ENCODE peak calls at places on chromosomes 12 and 14, in four cellular contexts. A is endothelial cell of umbilical vein, F is RCC 7860, K is ovary. Z is an unnamed sample.

GRCh38 chr14:94601961-94602391 is 10.2 kb upstream of the SERPINA3 start:
- DNase-seq in K (peak), F (peak), A (peak), Z (no peak)

GRCh38 chr12:104138747-104139186 is 757 bp upstream of the NFYB start:
- DNase-seq in F (no peak), A (no peak), K (no peak), Z (no peak)

GRCh38 chr14:62213516-62213915 is 451.3 kb downstream of the SNAPC1 start:
- DNase-seq in A (peak), F (no peak), K (no peak), Z (no peak)

GRCh38 chr12:108839890-108840230 is 17.5 kb downstream of the SSH1 start:
- DNase-seq in F (no peak), A (no peak), K (no peak), Z (no peak)

GRCh38 chr14:92641306-92641705 is 107.1 kb downstream of the LGMN start:
- DNase-seq in F (no peak), K (no peak), A (no peak), Z (no peak)

GRCh38 chr12:101501410-101502045 is 26.4 kb downstream of the SPIC start:
- DNase-seq in A (no peak), F (no peak), K (no peak), Z (no peak)

GRCh38 chr14:64337901-64338615 is 43.9 kb upstream of the ESR2 start:
- DNase-seq in A (peak), F (peak), K (no peak), Z (peak)

GRCh38 chr12:124457287-124458219 is 109.9 kb downstream of the NCOR2 start:
- DNase-seq in A (no peak), K (peak), F (no peak), Z (no peak)

GRCh38 chr12:65594373-65594772 is 229.9 kb upstream of the HMGA2 start:
- DNase-seq in K (no peak), A (no peak), F (no peak), Z (no peak)

GRCh38 chr14:59301354-59301753 is 112.9 kb downstream of the DAAM1 start:
- DNase-seq in F (no peak), A (peak), K (no peak), Z (no peak)

GRCh38 chr12:76879710-76880025 is 849 bp upstream of the CSRP2 start:
- DNase-seq in A (no peak), F (no peak), K (no peak), Z (no peak)

GRCh38 chr12:39878753-39879152 is 227.1 kb downstream of the SLC2A13 start:
- DNase-seq in F (no peak), A (no peak), K (no peak), Z (no peak)

GRCh38 chr12:47868041-47868440 is 36.8 kb downstream of the VDR start:
- DNase-seq in K (no peak), F (no peak), A (peak), Z (no peak)

GRCh38 chr12:42130670-42131402 is 13.8 kb downstream of the GXYLT1 start:
- DNase-seq in F (peak), A (peak), K (no peak), Z (no peak)

GRCh38 chr12:116818341-116818856 is 62.8 kb downstream of the HRK start:
- DNase-seq in K (peak), A (peak), F (no peak), Z (no peak)

GRCh38 chr14:20332946-20333782 is at the start of gene CCNB1IP1:
- DNase-seq in A (peak), K (peak), F (peak), Z (peak)

GRCh38 chr14:91032250-91032649 is 28.2 kb downstream of the RPS6KA5 start:
- DNase-seq in F (no peak), A (no peak), K (no peak), Z (no peak)

GRCh38 chr14:68711551-68712437 is 81.1 kb downstream of the ZFP36L1 start:
- DNase-seq in F (no peak), A (no peak), K (no peak), Z (no peak)

GRCh38 chr12:100141666-100141997 is 1.0 kb downstream of the BLTP3B start:
- DNase-seq in K (no peak), F (peak), A (peak), Z (no peak)

GRCh38 chr12:67161322-67161918 is 107.7 kb upstream of the CAND1 start:
- DNase-seq in F (no peak), A (peak), K (no peak), Z (peak)

Z was measured in iPS DF 6.9.